ENCODE peak calls at places on chromosomes 2 and 18, in seven cellular contexts. One of them, this sample, is unnamed. For H3K27me3, the result is how much of the 10 kb centered on the place peaks cover.

GRCh38 chr2:128602699-128603101 is 284.0 kb upstream of the HS6ST1 start:
- DNase-seq in CD8-positive, alpha-beta T cell: no peak
- DNase-seq in IMR-90: no peak
- DNase-seq in gastrocnemius medialis: no peak
- DNase-seq in HL-60: no peak
- DNase-seq in psoas muscle: no peak
- DNase-seq in tibial artery: peak
- DNase-seq in this sample: no peak

GRCh38 chr2:95034221-95034620 is 8.7 kb downstream of the MAL start:
- DNase-seq in gastrocnemius medialis: no peak
- DNase-seq in HL-60: no peak
- DNase-seq in IMR-90: no peak
- DNase-seq in psoas muscle: no peak
- DNase-seq in tibial artery: no peak
- DNase-seq in CD8-positive, alpha-beta T cell: no peak
- DNase-seq in this sample: no peak

GRCh38 chr2:220811952-220812570 is 760.0 kb downstream of the EPHA4 start:
- DNase-seq in IMR-90: peak
- DNase-seq in HL-60: no peak
- DNase-seq in tibial artery: no peak
- DNase-seq in CD8-positive, alpha-beta T cell: no peak
- DNase-seq in gastrocnemius medialis: no peak
- DNase-seq in psoas muscle: no peak
- DNase-seq in this sample: peak

GRCh38 chr18:24427484-24427883 is 1.0 kb downstream of the IMPACT start:
- DNase-seq in tibial artery: no peak
- DNase-seq in psoas muscle: no peak
- DNase-seq in HL-60: no peak
- DNase-seq in gastrocnemius medialis: no peak
- DNase-seq in CD8-positive, alpha-beta T cell: no peak
- DNase-seq in IMR-90: peak
- DNase-seq in this sample: no peak

GRCh38 chr2:56167616-56168015 is 16.2 kb upstream of the CCDC85A start:
- DNase-seq in CD8-positive, alpha-beta T cell: no peak
- DNase-seq in IMR-90: no peak
- DNase-seq in psoas muscle: no peak
- DNase-seq in tibial artery: no peak
- DNase-seq in HL-60: no peak
- DNase-seq in gastrocnemius medialis: no peak
- DNase-seq in this sample: no peak

GRCh38 chr18:54734059-54734458 is 94.2 kb upstream of the RAB27B start:
- DNase-seq in IMR-90: peak
- DNase-seq in HL-60: no peak
- DNase-seq in CD8-positive, alpha-beta T cell: no peak
- DNase-seq in tibial artery: no peak
- DNase-seq in gastrocnemius medialis: no peak
- DNase-seq in psoas muscle: no peak
- DNase-seq in this sample: peak

GRCh38 chr18:48274301-48274700 is 134.9 kb downstream of the ZBTB7C start:
- DNase-seq in gastrocnemius medialis: no peak
- DNase-seq in tibial artery: no peak
- DNase-seq in IMR-90: no peak
- DNase-seq in psoas muscle: no peak
- DNase-seq in HL-60: no peak
- DNase-seq in CD8-positive, alpha-beta T cell: no peak
- DNase-seq in this sample: no peak

GRCh38 chr2:234111523-234111922 is 61.0 kb downstream of the SPP2 start:
- DNase-seq in psoas muscle: no peak
- DNase-seq in gastrocnemius medialis: no peak
- DNase-seq in CD8-positive, alpha-beta T cell: no peak
- DNase-seq in HL-60: no peak
- DNase-seq in IMR-90: peak
- DNase-seq in tibial artery: no peak
- DNase-seq in this sample: peak

GRCh38 chr2:156309922-156310321 is 22.6 kb downstream of the NR4A2 start:
- DNase-seq in CD8-positive, alpha-beta T cell: no peak
- DNase-seq in IMR-90: no peak
- DNase-seq in psoas muscle: no peak
- DNase-seq in HL-60: no peak
- DNase-seq in gastrocnemius medialis: no peak
- DNase-seq in tibial artery: no peak
- DNase-seq in this sample: no peak

GRCh38 chr2:135227386-135227785 is 175.3 kb downstream of the RAB3GAP1 start:
- DNase-seq in gastrocnemius medialis: no peak
- DNase-seq in psoas muscle: no peak
- DNase-seq in CD8-positive, alpha-beta T cell: no peak
- DNase-seq in IMR-90: peak
- DNase-seq in tibial artery: no peak
- DNase-seq in HL-60: no peak
- DNase-seq in this sample: no peak

GRCh38 chr2:144084114-144084661 is 435.7 kb downstream of the ZEB2 start:
- DNase-seq in psoas muscle: no peak
- DNase-seq in IMR-90: peak
- DNase-seq in gastrocnemius medialis: no peak
- DNase-seq in tibial artery: no peak
- DNase-seq in HL-60: no peak
- DNase-seq in CD8-positive, alpha-beta T cell: no peak
- DNase-seq in this sample: peak

GRCh38 chr2:218569038-218569431 is 396 bp downstream of the CNOT9 start:
- DNase-seq in CD8-positive, alpha-beta T cell: peak
- DNase-seq in HL-60: no peak
- DNase-seq in IMR-90: peak
- DNase-seq in psoas muscle: peak
- DNase-seq in tibial artery: peak
- DNase-seq in gastrocnemius medialis: peak
- DNase-seq in this sample: no peak

GRCh38 chr2:214193943-214194342 is 216.9 kb upstream of the VWC2L start:
- DNase-seq in HL-60: no peak
- DNase-seq in psoas muscle: no peak
- DNase-seq in tibial artery: no peak
- DNase-seq in CD8-positive, alpha-beta T cell: no peak
- DNase-seq in gastrocnemius medialis: no peak
- DNase-seq in IMR-90: peak
- DNase-seq in this sample: peak

GRCh38 chr18:10051877-10052631 is 138.2 kb downstream of the VAPA start:
- DNase-seq in gastrocnemius medialis: peak
- DNase-seq in psoas muscle: peak
- DNase-seq in tibial artery: peak
- DNase-seq in CD8-positive, alpha-beta T cell: no peak
- DNase-seq in HL-60: no peak
- DNase-seq in IMR-90: peak
- DNase-seq in this sample: no peak

GRCh38 chr2:237708961-237709360 is 81.6 kb downstream of the LRRFIP1 start:
- DNase-seq in psoas muscle: no peak
- DNase-seq in CD8-positive, alpha-beta T cell: no peak
- DNase-seq in IMR-90: no peak
- DNase-seq in tibial artery: no peak
- DNase-seq in HL-60: no peak
- DNase-seq in gastrocnemius medialis: no peak
- DNase-seq in this sample: no peak

GRCh38 chr2:170881840-170882239 is 47.2 kb upstream of the GORASP2 start:
- DNase-seq in HL-60: no peak
- DNase-seq in psoas muscle: no peak
- DNase-seq in gastrocnemius medialis: no peak
- DNase-seq in CD8-positive, alpha-beta T cell: no peak
- DNase-seq in tibial artery: no peak
- DNase-seq in IMR-90: no peak
- DNase-seq in this sample: no peak

GRCh38 chr2:38074047-38074774 is 1.7 kb downstream of the CYP1B1 start:
- DNase-seq in IMR-90: no peak
- DNase-seq in HL-60: no peak
- DNase-seq in psoas muscle: peak
- DNase-seq in CD8-positive, alpha-beta T cell: no peak
- DNase-seq in tibial artery: no peak
- DNase-seq in gastrocnemius medialis: no peak
- DNase-seq in this sample: no peak

DNA sequence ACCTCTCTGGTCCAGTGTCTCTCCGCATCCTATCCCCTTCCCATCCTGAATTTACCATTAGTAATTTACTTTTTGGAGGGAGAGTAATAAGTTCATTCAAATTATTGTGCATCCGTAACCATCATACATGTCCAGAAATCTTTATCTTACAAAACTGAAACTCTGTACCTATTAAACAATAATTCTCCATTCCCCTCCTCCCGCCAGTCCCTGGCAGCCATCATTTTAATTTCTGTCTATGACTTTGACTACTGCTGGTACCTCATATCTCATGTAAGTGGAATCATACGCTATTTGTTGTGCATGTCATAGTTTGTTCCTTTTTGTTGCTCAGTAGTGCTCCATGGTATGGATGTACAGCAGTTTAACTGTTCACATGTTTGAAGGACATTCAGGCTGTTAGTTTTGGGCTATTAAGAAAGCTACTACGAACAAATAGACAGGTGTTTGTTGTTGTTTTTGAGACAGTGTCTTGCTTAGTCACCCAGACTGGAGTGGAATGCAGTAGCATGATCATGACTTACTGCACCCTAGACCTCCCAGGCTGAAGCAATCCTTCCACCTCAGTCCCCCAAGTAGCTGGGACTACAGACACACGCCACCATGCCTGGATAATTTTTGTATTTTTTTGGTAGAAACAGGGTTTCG is 2.0 kb downstream of the LIMS1 start:
- DNase-seq in gastrocnemius medialis: no peak
- DNase-seq in IMR-90: peak
- DNase-seq in tibial artery: no peak
- DNase-seq in HL-60: no peak
- DNase-seq in CD8-positive, alpha-beta T cell: no peak
- DNase-seq in psoas muscle: no peak
- DNase-seq in this sample: peak
- H3K4me3 ChIP-seq in gastrocnemius medialis: no peak
- H3K4me3 ChIP-seq in IMR-90: peak
- H3K4me3 ChIP-seq in tibial artery: peak
- H3K4me3 ChIP-seq in HL-60: no peak
- H3K4me3 ChIP-seq in CD8-positive, alpha-beta T cell: no peak
- H3K4me3 ChIP-seq in psoas muscle: peak
- H3K4me3 ChIP-seq in this sample: peak

GRCh38 chr2:45786831-45787357 is 135.4 kb downstream of the PRKCE start:
- DNase-seq in psoas muscle: no peak
- DNase-seq in tibial artery: peak
- DNase-seq in CD8-positive, alpha-beta T cell: no peak
- DNase-seq in IMR-90: peak
- DNase-seq in gastrocnemius medialis: no peak
- DNase-seq in HL-60: no peak
- DNase-seq in this sample: no peak

GRCh38 chr2:45789317-45789716 is 137.8 kb downstream of the PRKCE start:
- DNase-seq in gastrocnemius medialis: no peak
- DNase-seq in IMR-90: no peak
- DNase-seq in HL-60: no peak
- DNase-seq in psoas muscle: no peak
- DNase-seq in CD8-positive, alpha-beta T cell: no peak
- DNase-seq in tibial artery: no peak
- DNase-seq in this sample: no peak

GRCh38 chr2:45786030-45786830 is 134.8 kb downstream of the PRKCE start:
- DNase-seq in tibial artery: peak
- DNase-seq in psoas muscle: no peak
- DNase-seq in HL-60: no peak
- DNase-seq in IMR-90: no peak
- DNase-seq in gastrocnemius medialis: no peak
- DNase-seq in CD8-positive, alpha-beta T cell: no peak
- DNase-seq in this sample: no peak

GRCh38 chr2:45790157-45790723 is 138.8 kb downstream of the PRKCE start:
- DNase-seq in gastrocnemius medialis: no peak
- DNase-seq in HL-60: no peak
- DNase-seq in psoas muscle: no peak
- DNase-seq in CD8-positive, alpha-beta T cell: no peak
- DNase-seq in tibial artery: no peak
- DNase-seq in IMR-90: no peak
- DNase-seq in this sample: no peak

DNA sequence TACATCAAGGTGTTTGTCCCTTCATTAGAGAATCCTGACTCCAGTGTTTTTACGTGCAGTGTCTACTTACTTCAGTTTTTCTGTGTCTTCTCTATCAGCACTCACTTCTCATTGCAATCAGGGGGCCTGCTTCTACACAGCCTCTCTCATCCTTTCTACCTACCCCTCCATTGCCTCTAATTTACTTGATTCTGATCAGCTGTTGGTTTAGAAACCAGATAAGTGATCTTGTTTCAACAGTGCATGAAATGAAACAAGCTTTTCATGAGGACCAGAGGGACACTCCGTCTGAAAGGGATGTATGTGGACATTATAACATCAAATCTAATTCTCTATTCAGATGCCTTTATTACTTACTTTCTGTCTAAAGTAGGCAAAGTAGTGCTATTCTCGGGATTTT is 136.9 kb downstream of the PRKCE start:
- DNase-seq in CD8-positive, alpha-beta T cell: no peak
- DNase-seq in tibial artery: no peak
- DNase-seq in psoas muscle: no peak
- DNase-seq in gastrocnemius medialis: no peak
- DNase-seq in IMR-90: no peak
- DNase-seq in HL-60: no peak
- DNase-seq in this sample: no peak
- TF ChIP-seq CTCF in CD8-positive, alpha-beta T cell: no peak
- TF ChIP-seq CTCF in tibial artery: no peak
- TF ChIP-seq CTCF in psoas muscle: no peak
- TF ChIP-seq CTCF in gastrocnemius medialis: no peak
- TF ChIP-seq CTCF in IMR-90: no peak
- TF ChIP-seq CTCF in HL-60: no peak
- TF ChIP-seq CTCF in this sample: no peak

GRCh38 chr2:29278964-29279363 is 163.7 kb downstream of the CLIP4 start:
- DNase-seq in IMR-90: no peak
- DNase-seq in HL-60: no peak
- DNase-seq in CD8-positive, alpha-beta T cell: no peak
- DNase-seq in gastrocnemius medialis: no peak
- DNase-seq in tibial artery: peak
- DNase-seq in psoas muscle: no peak
- DNase-seq in this sample: no peak
- H3K27me3 ChIP-seq in IMR-90: under half
- H3K27me3 ChIP-seq in HL-60: under half
- H3K27me3 ChIP-seq in CD8-positive, alpha-beta T cell: under half
- H3K27me3 ChIP-seq in gastrocnemius medialis: under half
- H3K27me3 ChIP-seq in tibial artery: under half
- H3K27me3 ChIP-seq in psoas muscle: under half
- H3K27me3 ChIP-seq in this sample: under half

GRCh38 chr2:238772635-238773297 is 75.1 kb upstream of the TWIST2 start:
- DNase-seq in tibial artery: no peak
- DNase-seq in gastrocnemius medialis: no peak
- DNase-seq in psoas muscle: no peak
- DNase-seq in IMR-90: no peak
- DNase-seq in CD8-positive, alpha-beta T cell: no peak
- DNase-seq in HL-60: no peak
- DNase-seq in this sample: no peak

GRCh38 chr2:238771193-238771592 is 76.7 kb upstream of the TWIST2 start:
- DNase-seq in CD8-positive, alpha-beta T cell: no peak
- DNase-seq in gastrocnemius medialis: no peak
- DNase-seq in psoas muscle: no peak
- DNase-seq in IMR-90: peak
- DNase-seq in tibial artery: no peak
- DNase-seq in HL-60: no peak
- DNase-seq in this sample: no peak

GRCh38 chr2:238774980-238775509 is 72.8 kb upstream of the TWIST2 start:
- DNase-seq in HL-60: no peak
- DNase-seq in gastrocnemius medialis: no peak
- DNase-seq in IMR-90: no peak
- DNase-seq in CD8-positive, alpha-beta T cell: no peak
- DNase-seq in tibial artery: no peak
- DNase-seq in psoas muscle: no peak
- DNase-seq in this sample: no peak

GRCh38 chr2:238773472-238773871 is 74.4 kb upstream of the TWIST2 start:
- DNase-seq in IMR-90: no peak
- DNase-seq in CD8-positive, alpha-beta T cell: no peak
- DNase-seq in psoas muscle: no peak
- DNase-seq in tibial artery: no peak
- DNase-seq in HL-60: no peak
- DNase-seq in gastrocnemius medialis: no peak
- DNase-seq in this sample: no peak

GRCh38 chr2:238771639-238772038 is 76.2 kb upstream of the TWIST2 start:
- DNase-seq in HL-60: no peak
- DNase-seq in gastrocnemius medialis: no peak
- DNase-seq in CD8-positive, alpha-beta T cell: no peak
- DNase-seq in tibial artery: no peak
- DNase-seq in psoas muscle: no peak
- DNase-seq in IMR-90: no peak
- DNase-seq in this sample: no peak
- H3K4me3 ChIP-seq in HL-60: no peak
- H3K4me3 ChIP-seq in gastrocnemius medialis: no peak
- H3K4me3 ChIP-seq in CD8-positive, alpha-beta T cell: no peak
- H3K4me3 ChIP-seq in tibial artery: no peak
- H3K4me3 ChIP-seq in psoas muscle: no peak
- H3K4me3 ChIP-seq in IMR-90: no peak
- H3K4me3 ChIP-seq in this sample: no peak

This sample was measured in kidney epithelial cell.